ENCODE peak calls at places on chromosome 9, in nine cellular contexts. A is Kasumi-1; U is glutamatergic neuron; R is stimulated activated CD4-positive, alpha-beta T cell treated with anti-CD3 and anti-CD28 coated beads, TNF-alpha, amount 100 ng/mL, for 1 hour; T is T-helper 22 cell; G is M059J; W is neural crest cell; N is iris pigment epithelial cell; Q is activated gamma-delta T cell treated with Interleukin-2 at 50 U/mL for 16 hours. E is an unnamed sample.

GRCh38 chr9:87684627-87685204 is 41.2 kb upstream of the CTSL start:
- DNase-seq in A (peak), U (peak), R (no peak), T (no peak), G (peak), W (peak), N (peak), Q (no peak), E (peak)

GRCh38 chr9:127947841-127948710 is 10.4 kb upstream of the DPM2 start:
- DNase-seq in A (no peak), U (no peak), R (no peak), T (no peak), G (no peak), W (no peak), N (no peak), Q (no peak), E (no peak)

GRCh38 chr9:116115731-116116353 is 37.7 kb upstream of the PAPPA start:
- DNase-seq in A (no peak), U (no peak), R (no peak), T (no peak), G (peak), W (no peak), N (peak), Q (no peak), E (no peak)

GRCh38 chr9:109953813-109954489 is 174.0 kb downstream of the PALM2AKAP2 start:
- DNase-seq in A (no peak), U (no peak), R (no peak), T (no peak), G (no peak), W (no peak), N (no peak), Q (no peak), E (no peak)

GRCh38 chr9:81609782-81610738 is 79.3 kb downstream of the TLE1 start:
- DNase-seq in A (peak), U (no peak), R (no peak), T (no peak), G (peak), W (no peak), N (no peak), Q (no peak), E (no peak)

GRCh38 chr9:135179976-135180375 is 92.5 kb downstream of the OLFM1 start:
- DNase-seq in A (no peak), U (no peak), R (no peak), T (no peak), G (no peak), W (no peak), N (no peak), Q (no peak), E (no peak)

GRCh38 chr9:133470427-133470924 is 8.4 kb downstream of the SLC2A6 start:
- DNase-seq in A (no peak), U (no peak), R (no peak), T (no peak), G (no peak), W (no peak), N (no peak), Q (no peak), E (no peak)

GRCh38 chr9:131954299-131954698 is 125.4 kb downstream of the MED27 start:
- DNase-seq in A (peak), U (no peak), R (no peak), T (no peak), G (no peak), W (no peak), N (peak), Q (no peak), E (no peak)

GRCh38 chr9:69936427-69936826 is 107.2 kb upstream of the MAMDC2 start:
- DNase-seq in A (no peak), U (no peak), R (no peak), T (no peak), G (peak), W (no peak), N (peak), Q (no peak), E (no peak)

GRCh38 chr9:136658849-136659535 is 3.7 kb upstream of the EGFL7 start:
- DNase-seq in A (peak), U (no peak), R (no peak), T (no peak), G (no peak), W (no peak), N (no peak), Q (peak), E (no peak)

GRCh38 chr9:136084191-136084944 is 10.7 kb downstream of the NACC2 start:
- DNase-seq in A (no peak), U (no peak), R (no peak), T (no peak), G (no peak), W (no peak), N (no peak), Q (no peak), E (no peak)

GRCh38 chr9:124782661-124783574 is 6.0 kb downstream of the OLFML2A start:
- DNase-seq in A (no peak), U (no peak), R (no peak), T (no peak), G (no peak), W (no peak), N (no peak), Q (no peak), E (no peak)